ENCODE peak calls at places on chromosomes 13 and 19, in four cellular contexts. J, T, G and I are unnamed samples.

GRCh38 chr19:11203194-11204075 is 6.1 kb upstream of the KANK2 start:
- DNase-seq in T (peak; percentile 20), G (peak; percentile 9), J (peak; percentile 82), I (no peak)

GRCh38 chr13:19927117-19927734 is 31.3 kb upstream of the ZMYM2 start:
- DNase-seq in G (no peak), J (peak; percentile 34), T (no peak), I (no peak)

GRCh38 chr19:51743405-51743804 is 8.3 kb downstream of the FPR1 start:
- DNase-seq in G (no peak), T (no peak), J (no peak), I (no peak)

GRCh38 chr13:113917523-113918371 is 53.9 kb upstream of the GAS6 start:
- DNase-seq in J (no peak), G (no peak), T (no peak), I (no peak)

GRCh38 chr19:3762501-3763459 is at the start of gene MRPL54:
- DNase-seq in G (peak; percentile 99), T (peak; percentile 99), J (peak; percentile 99), I (peak; percentile 98)

GRCh38 chr19:7004313-7004931 is 16.8 kb downstream of the MBD3L2B start:
- DNase-seq in G (no peak), T (no peak), J (no peak), I (no peak)

GRCh38 chr13:104773775-104774174 is 1707.6 kb upstream of the SLC10A2 start:
- DNase-seq in J (peak; percentile 70), G (no peak), T (no peak), I (no peak)

GRCh38 chr13:40315416-40316064 is 350.9 kb downstream of the FOXO1 start:
- DNase-seq in G (peak; percentile 16), J (peak; percentile 62), T (peak; percentile 45), I (no peak)

GRCh38 chr13:34017231-34017630 is 199.3 kb downstream of the RFC3 start:
- DNase-seq in J (no peak), T (no peak), G (no peak), I (no peak)

GRCh38 chr19:11242864-11243797 is 3.7 kb downstream of the ANGPTL8 start:
- DNase-seq in G (peak; percentile 78), J (peak; percentile 80), T (peak; percentile 78), I (peak; percentile 11)

GRCh38 chr13:108375034-108375433 is 105.5 kb downstream of the TNFSF13B start:
- DNase-seq in J (no peak), T (no peak), G (no peak), I (no peak)

GRCh38 chr19:54207908-54208783 is 7.5 kb downstream of the RPS9 start:
- DNase-seq in J (peak; percentile 100), G (peak; percentile 37), T (no peak), I (no peak)

GRCh38 chr13:96898212-96898611 is 96.1 kb downstream of the OXGR1 start:
- DNase-seq in G (no peak), T (no peak), J (peak; percentile 1), I (no peak)

GRCh38 chr13:73090116-73090811 is 31.5 kb downstream of the KLF5 start:
- DNase-seq in T (no peak), J (peak; percentile 78), G (no peak), I (no peak)

GRCh38 chr13:87671031-87671823 is at the start of gene SLITRK5:
- DNase-seq in J (peak; percentile 53), G (no peak), T (peak; percentile 25), I (peak; percentile 9)

GRCh38 chr13:105773887-105774538 is 761.4 kb downstream of the EFNB2 start:
- DNase-seq in G (no peak), J (peak; percentile 21), T (no peak), I (no peak)

GRCh38 chr19:4581381-4582111 is 22.1 kb upstream of the SEMA6B start:
- DNase-seq in J (peak; percentile 45), T (no peak), G (no peak), I (no peak)

GRCh38 chr13:68851026-68851425 is 1256.6 kb upstream of the ATXN8OS start:
- DNase-seq in J (no peak), T (no peak), G (no peak), I (no peak)

GRCh38 chr13:46804391-46804815 is 7.4 kb upstream of the ESD start:
- DNase-seq in T (no peak), G (no peak), J (peak; percentile 82), I (no peak)

GRCh38 chr19:38319421-38320258 is at the start of gene KCNK6:
- DNase-seq in G (peak; percentile 20), T (no peak), J (peak; percentile 23), I (no peak)

GRCh38 chr13:99778500-99778899 is 193.1 kb downstream of the ZIC5 start:
- DNase-seq in G (no peak), T (no peak), J (no peak), I (no peak)

GRCh38 chr13:31860002-31860401 is 120.7 kb downstream of the RXFP2 start:
- DNase-seq in T (no peak), G (no peak), J (no peak), I (no peak)

GRCh38 chr13:47472516-47472915 is 528.6 kb downstream of the SUCLA2 start:
- DNase-seq in T (no peak), J (no peak), G (no peak), I (no peak)

GRCh38 chr19:861099-861755 is 1.8 kb downstream of the CFD start:
- DNase-seq in J (no peak), T (no peak), G (no peak), I (no peak)

GRCh38 chr13:27660511-27660910 is 38.8 kb downstream of the POLR1D start:
- DNase-seq in G (no peak), T (no peak), J (no peak), I (no peak)

GRCh38 chr19:4803736-4804695 is 12.5 kb downstream of the FEM1A start:
- DNase-seq in G (peak; percentile 33), T (peak; percentile 51), J (peak; percentile 44), I (no peak)

GRCh38 chr13:109271991-109272454 is 514.4 kb downstream of the IRS2 start:
- DNase-seq in G (no peak), J (no peak), T (no peak), I (no peak)

GRCh38 chr19:46785054-46785979 is 3.1 kb downstream of the SLC1A5 start:
- DNase-seq in G (no peak), T (no peak), J (no peak), I (no peak)

GRCh38 chr13:113742000-113742441 is 17.0 kb upstream of the TMEM255B start:
- DNase-seq in J (peak; percentile 41), G (no peak), T (no peak), I (no peak)

GRCh38 chr13:49679244-49679643 is 12.0 kb downstream of the EBPL start:
- DNase-seq in T (no peak), G (no peak), J (peak; percentile 20), I (no peak)